ENCODE peak calls at places on chromosome 15, in four cellular contexts. K, U, Y and E are unnamed samples.

GRCh38 chr15:50676799-50677483 is 9.7 kb downstream of the TRPM7 start:
- DNase-seq in K (no peak), U (peak; percentile 32), Y (peak; percentile 43), E (no peak)

GRCh38 chr15:72785452-72786243 is 2.1 kb upstream of the ADPGK start:
- DNase-seq in K (no peak), U (no peak), Y (peak; percentile 84), E (peak; percentile 47)

GRCh38 chr15:95017950-95018349 is 786.6 kb downstream of the MCTP2 start:
- DNase-seq in K (peak; percentile 36), U (peak; percentile 13), Y (no peak), E (no peak)

GRCh38 chr15:42921049-42921731 is 612 bp upstream of the TTBK2 start:
- DNase-seq in K (peak; percentile 26), U (peak; percentile 31), Y (peak; percentile 41), E (peak; percentile 13)

GRCh38 chr15:59321000-59321689 is 51.5 kb downstream of the MYO1E start:
- DNase-seq in K (no peak), U (no peak), Y (no peak), E (no peak)

GRCh38 chr15:79102595-79102994 is 12.0 kb upstream of the RASGRF1 start:
- DNase-seq in K (no peak), U (no peak), Y (no peak), E (no peak)

GRCh38 chr15:88006146-88006545 is 250.4 kb downstream of the NTRK3 start:
- DNase-seq in K (no peak), U (no peak), Y (no peak), E (no peak)

GRCh38 chr15:54605556-54605955 is 591.2 kb downstream of the RSL24D1 start:
- DNase-seq in K (no peak), U (no peak), Y (no peak), E (no peak)

GRCh38 chr15:83248151-83248851 is 36.2 kb downstream of the BNC1 start:
- DNase-seq in K (no peak), U (peak; percentile 62), Y (peak; percentile 85), E (no peak)

GRCh38 chr15:89751748-89752147 is 699 bp upstream of the MESP1 start:
- DNase-seq in K (peak; percentile 65), U (no peak), Y (no peak), E (no peak)

GRCh38 chr15:45802140-45802539 is 167.3 kb downstream of the SQOR start:
- DNase-seq in K (no peak), U (no peak), Y (no peak), E (no peak)

GRCh38 chr15:101637549-101638318 is 14.4 kb downstream of the TM2D3 start:
- DNase-seq in K (no peak), U (peak; percentile 82), Y (peak; percentile 64), E (no peak)

GRCh38 chr15:101641134-101641764 is 10.9 kb downstream of the TM2D3 start:
- DNase-seq in K (peak; percentile 53), U (peak; percentile 44), Y (peak; percentile 85), E (peak; percentile 57)

GRCh38 chr15:101641894-101642293 is 10.3 kb downstream of the TM2D3 start:
- DNase-seq in K (no peak), U (peak; percentile 9), Y (peak; percentile 53), E (no peak)

GRCh38 chr15:101646652-101647051 is 5.5 kb downstream of the TM2D3 start:
- DNase-seq in K (no peak), U (no peak), Y (no peak), E (no peak)

DNA sequence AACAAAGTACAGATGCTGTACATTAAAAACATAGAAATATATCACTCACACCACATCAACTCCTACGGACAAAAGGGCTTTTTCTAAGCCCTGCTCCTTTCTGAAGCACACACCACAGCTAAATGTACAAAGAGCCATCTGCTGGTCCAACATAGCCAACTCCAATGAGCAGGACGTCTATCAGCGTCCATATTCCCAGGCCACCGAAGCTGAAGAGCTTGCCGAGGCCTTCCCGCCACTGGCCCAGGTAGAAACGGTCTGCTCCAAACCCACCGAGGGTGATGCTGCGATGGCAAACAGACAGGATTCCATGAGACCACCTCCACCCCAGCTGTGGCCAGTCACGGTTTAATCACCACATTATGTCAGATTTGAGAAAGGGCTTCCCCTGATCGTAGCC is 9.8 kb downstream of the TM2D3 start:
- DNase-seq in K (no peak), U (no peak), Y (peak; percentile 21), E (no peak)
- H3K4me3 ChIP-seq in K (no peak overlapping the region), U (no peak overlapping the region), Y (no peak overlapping the region), E (no peak overlapping the region)

DNA sequence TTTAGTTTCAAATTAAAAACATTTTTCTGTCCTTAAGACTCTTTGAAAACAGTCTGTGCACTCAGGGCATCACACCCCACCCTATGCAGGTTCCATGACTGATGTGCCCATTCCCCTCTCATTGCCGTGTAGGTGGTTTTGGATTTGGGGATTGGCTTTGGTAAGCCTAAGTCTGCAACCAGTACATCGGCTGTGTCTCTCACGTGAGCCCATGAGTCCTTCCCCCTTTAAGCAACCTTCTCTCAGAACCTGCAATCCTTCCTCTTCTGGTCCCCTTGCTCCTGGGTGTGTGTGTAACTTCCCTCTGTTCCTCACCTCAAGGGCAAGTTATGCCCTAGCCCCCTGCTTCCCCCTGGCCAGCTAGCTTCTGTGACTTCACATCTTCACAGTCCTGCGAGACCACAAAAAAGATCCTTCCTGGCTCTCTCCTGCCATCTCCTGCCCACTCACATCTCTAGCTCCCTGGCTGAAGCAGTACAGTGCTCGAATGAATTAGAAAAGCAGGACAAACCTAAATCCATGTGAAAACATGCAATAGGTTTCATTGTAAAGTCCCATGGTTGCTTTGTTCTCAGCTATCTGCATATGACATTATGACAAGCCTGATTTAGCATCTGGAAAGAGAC is 126.7 kb downstream of the UACA start:
- DNase-seq in K (no peak), U (peak; percentile 24), Y (no peak), E (no peak)
- H3K4me3 ChIP-seq in K (no peak overlapping the region), U (no peak overlapping the region), Y (no peak overlapping the region), E (no peak overlapping the region)

DNA sequence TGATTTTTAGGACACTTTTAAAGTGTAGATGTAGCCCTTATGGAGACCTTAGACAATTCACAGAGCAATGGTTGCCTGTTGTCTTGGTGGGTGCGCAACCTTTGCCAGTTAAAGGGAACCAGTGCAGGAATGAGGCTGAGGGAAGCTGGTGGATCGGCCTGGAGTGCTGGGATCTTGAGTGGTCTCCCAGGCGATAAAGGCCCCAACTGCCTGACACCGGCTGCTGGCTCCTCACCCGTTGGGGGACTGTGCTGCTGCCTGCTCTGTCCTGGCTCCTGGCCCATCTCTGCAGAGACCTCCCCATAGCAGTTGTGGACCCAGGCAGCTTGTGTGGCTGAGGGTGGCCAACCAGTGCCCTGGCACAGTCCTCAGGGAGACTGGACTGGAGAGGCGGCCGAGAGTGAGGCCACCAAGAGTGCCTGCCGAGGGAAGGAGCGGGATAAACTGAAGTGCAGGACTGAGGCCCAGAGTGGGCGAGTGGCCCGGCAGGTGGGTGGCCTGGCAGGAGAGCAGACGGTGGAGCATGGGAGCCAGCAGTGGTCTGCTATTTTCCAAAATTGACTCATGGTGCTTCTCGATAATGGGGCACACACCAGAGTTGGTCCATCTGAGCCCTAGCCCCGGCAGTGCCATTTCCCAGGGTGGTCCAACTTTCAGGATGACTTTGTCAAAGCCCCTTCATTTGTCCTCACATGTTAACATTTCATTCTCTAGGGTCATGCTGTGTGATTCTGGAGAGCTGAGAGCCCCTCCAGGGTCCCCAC is 2.1 kb downstream of the ALDH1A3 start:
- DNase-seq in K (no peak), U (no peak), Y (no peak), E (no peak)
- H3K4me3 ChIP-seq in K (peak overlapping the region; percentile 26), U (peak overlapping the region; percentile 34), Y (no peak overlapping the region), E (no peak overlapping the region)

DNA sequence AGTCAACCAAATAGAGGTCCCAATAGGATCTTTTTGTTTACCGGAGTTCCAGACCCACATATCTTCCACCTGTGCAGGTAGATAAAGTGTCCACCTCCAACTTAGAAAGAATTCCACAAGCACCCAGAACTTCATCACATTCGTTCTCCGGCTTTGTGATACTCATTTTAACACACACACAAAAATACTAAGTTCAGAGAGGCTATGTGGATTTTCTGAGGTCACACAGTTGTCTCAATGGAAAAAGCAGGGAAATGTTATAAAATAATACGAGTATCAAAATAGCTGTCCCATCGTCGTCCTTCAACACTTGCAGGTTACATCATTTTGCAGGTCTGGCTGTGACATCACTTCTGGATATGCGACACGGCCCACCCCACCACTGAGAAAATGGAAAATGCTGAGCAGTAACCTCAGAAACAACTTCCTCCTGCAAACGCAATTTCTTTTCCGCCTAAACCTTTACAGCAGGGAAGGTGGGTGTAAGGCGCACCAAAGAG is 137.6 kb downstream of the TMCO5A start:
- DNase-seq in K (peak; percentile 35), U (no peak), Y (no peak), E (no peak)
- H3K4me3 ChIP-seq in K (peak overlapping the region; percentile 70), U (peak overlapping the region; percentile 50), Y (peak overlapping the region; percentile 60), E (peak overlapping the region; percentile 34)

GRCh38 chr15:93135459-93135858 is 46.4 kb upstream of the RGMA start:
- DNase-seq in K (no peak), U (no peak), Y (no peak), E (no peak)
- H3K4me3 ChIP-seq in K (no peak overlapping the region), U (no peak overlapping the region), Y (no peak overlapping the region), E (no peak overlapping the region)

GRCh38 chr15:96349933-96350292 is 19.4 kb downstream of the NR2F2 start:
- DNase-seq in K (no peak), U (no peak), Y (peak; percentile 40), E (no peak)

GRCh38 chr15:96348112-96349027 is 17.9 kb downstream of the NR2F2 start:
- DNase-seq in K (no peak), U (no peak), Y (peak; percentile 68), E (no peak)

GRCh38 chr15:96350321-96350720 is 19.8 kb downstream of the NR2F2 start:
- DNase-seq in K (no peak), U (no peak), Y (peak; percentile 34), E (no peak)

GRCh38 chr15:96350884-96351639 is 20.6 kb downstream of the NR2F2 start:
- DNase-seq in K (no peak), U (no peak), Y (peak; percentile 48), E (no peak)

GRCh38 chr15:96349034-96349932 is 18.8 kb downstream of the NR2F2 start:
- DNase-seq in K (no peak), U (no peak), Y (peak; percentile 48), E (no peak)
- H3K4me3 ChIP-seq in K (no peak overlapping the region), U (no peak overlapping the region), Y (no peak overlapping the region), E (no peak overlapping the region)

GRCh38 chr15:64749999-64750657 is 25.3 kb downstream of the RBPMS2 start:
- DNase-seq in K (no peak), U (no peak), Y (peak; percentile 30), E (no peak)
- H3K4me3 ChIP-seq in K (no peak overlapping the region), U (no peak overlapping the region), Y (no peak overlapping the region), E (no peak overlapping the region)

GRCh38 chr15:77507151-77507847 is 86.6 kb downstream of the HMG20A start:
- DNase-seq in K (peak; percentile 75), U (peak; percentile 54), Y (no peak), E (no peak)
- H3K4me3 ChIP-seq in K (peak overlapping the region; percentile 39), U (no peak overlapping the region), Y (no peak overlapping the region), E (no peak overlapping the region)

GRCh38 chr15:74889390-74889881 is 406 bp upstream of the MPI start:
- DNase-seq in K (no peak), U (no peak), Y (peak; percentile 42), E (no peak)
- H3K4me3 ChIP-seq in K (peak overlapping the region; percentile 97), U (peak overlapping the region; percentile 79), Y (peak overlapping the region; percentile 79), E (peak overlapping the region; percentile 94)